ENCODE peak calls at places on chromosomes 6 and 20, in seven cellular contexts. N is NCI-H1417, A is cardiac fibroblast, M is fibroblast of mammary gland, X is HEK293T, E is RWPE1, S is AG08396. B is an unnamed sample.

GRCh38 chr6:169145991-169146501 is 107.6 kb downstream of the THBS2 start:
- DNase-seq in N (no peak), A (peak), M (peak), X (no peak), E (no peak), S (no peak), B (peak)

GRCh38 chr20:23497458-23498026 is 6.6 kb downstream of the CST8 start:
- DNase-seq in N (no peak), A (no peak), M (no peak), X (no peak), E (no peak), S (no peak), B (no peak)

GRCh38 chr6:165439928-165440554 is 130.6 kb upstream of the C6orf118 start:
- DNase-seq in N (peak), A (peak), M (peak), X (peak), E (peak), S (no peak), B (peak)

GRCh38 chr20:63435552-63435951 is 36.9 kb downstream of the KCNQ2 start:
- DNase-seq in N (no peak), A (peak), M (no peak), X (no peak), E (no peak), S (peak), B (peak)

GRCh38 chr6:46015119-46015968 is at the start of gene CLIC5:
- DNase-seq in N (peak), A (no peak), M (no peak), X (peak), E (no peak), S (peak), B (no peak)

GRCh38 chr20:48797275-48797825 is 30.4 kb downstream of the PREX1 start:
- DNase-seq in N (no peak), A (no peak), M (no peak), X (no peak), E (no peak), S (no peak), B (no peak)

GRCh38 chr20:17969276-17969883 is 562 bp downstream of the MGME1 start:
- DNase-seq in N (no peak), A (peak), M (no peak), X (no peak), E (peak), S (peak), B (no peak)

GRCh38 chr6:87653074-87653962 is 48.7 kb downstream of the AKIRIN2 start:
- DNase-seq in N (no peak), A (no peak), M (no peak), X (no peak), E (no peak), S (no peak), B (no peak)

GRCh38 chr20:2470051-2470431 is 548 bp downstream of the SNRPB start:
- DNase-seq in N (peak), A (peak), M (peak), X (peak), E (peak), S (peak), B (peak)

GRCh38 chr6:163327936-163328335 is 86.6 kb upstream of the QKI start:
- DNase-seq in N (no peak), A (no peak), M (peak), X (no peak), E (no peak), S (no peak), B (no peak)

GRCh38 chr6:61977951-61978350 is 308.1 kb downstream of the KHDRBS2 start:
- DNase-seq in N (peak), A (no peak), M (no peak), X (no peak), E (no peak), S (no peak), B (no peak)

GRCh38 chr20:45061244-45061643 is 39.7 kb downstream of the KCNS1 start:
- DNase-seq in N (no peak), A (peak), M (peak), X (no peak), E (peak), S (peak), B (peak)

GRCh38 chr6:6008648-6009421 is 2.1 kb upstream of the NRN1 start:
- DNase-seq in N (peak), A (peak), M (peak), X (peak), E (peak), S (peak), B (no peak)

GRCh38 chr6:31765910-31766794 is 3.7 kb downstream of the SAPCD1 start:
- DNase-seq in N (no peak), A (no peak), M (no peak), X (no peak), E (no peak), S (peak), B (no peak)

GRCh38 chr20:48668451-48668946 is 159.3 kb downstream of the PREX1 start:
- DNase-seq in N (peak), A (peak), M (no peak), X (no peak), E (no peak), S (no peak), B (no peak)

GRCh38 chr20:13118676-13119075 is 102.4 kb upstream of the ISM1 start:
- DNase-seq in N (no peak), A (no peak), M (no peak), X (no peak), E (no peak), S (no peak), B (no peak)

GRCh38 chr20:38125157-38126056 is 39.7 kb downstream of the TGM2 start:
- DNase-seq in N (peak), A (peak), M (peak), X (no peak), E (no peak), S (no peak), B (peak)